ENCODE peak calls at places on chromosomes 16 and 17, in four cellular contexts. One of them, this sample, is unnamed.

GRCh38 chr17:78272181-78272913 is 40.9 kb downstream of the TMEM235 start:
- DNase-seq in foreskin keratinocyte: peak; percentile 99
- DNase-seq in CD4-positive, alpha-beta memory T cell: peak; percentile 71
- DNase-seq in GM13977: no peak
- DNase-seq in this sample: peak; percentile 86

GRCh38 chr17:49365667-49366066 is 3.6 kb upstream of the ZNF652 start:
- DNase-seq in GM13977: no peak
- DNase-seq in foreskin keratinocyte: peak; percentile 5
- DNase-seq in CD4-positive, alpha-beta memory T cell: peak; percentile 33
- DNase-seq in this sample: no peak

GRCh38 chr16:64406661-64407267 is 715.1 kb downstream of the CDH11 start:
- DNase-seq in CD4-positive, alpha-beta memory T cell: no peak
- DNase-seq in GM13977: no peak
- DNase-seq in foreskin keratinocyte: no peak
- DNase-seq in this sample: no peak

GRCh38 chr16:53881371-53881770 is 177.4 kb downstream of the FTO start:
- DNase-seq in CD4-positive, alpha-beta memory T cell: no peak
- DNase-seq in foreskin keratinocyte: peak; percentile 94
- DNase-seq in GM13977: no peak
- DNase-seq in this sample: no peak

GRCh38 chr17:40467281-40467867 is 24.1 kb downstream of the IGFBP4 start:
- DNase-seq in foreskin keratinocyte: no peak
- DNase-seq in CD4-positive, alpha-beta memory T cell: no peak
- DNase-seq in GM13977: no peak
- DNase-seq in this sample: no peak

GRCh38 chr17:83004791-83005380 is 74.5 kb upstream of the METRNL start:
- DNase-seq in CD4-positive, alpha-beta memory T cell: no peak
- DNase-seq in foreskin keratinocyte: no peak
- DNase-seq in GM13977: no peak
- DNase-seq in this sample: no peak

GRCh38 chr16:70572926-70573270 is 49.3 kb downstream of the SF3B3 start:
- DNase-seq in GM13977: no peak
- DNase-seq in CD4-positive, alpha-beta memory T cell: no peak
- DNase-seq in foreskin keratinocyte: no peak
- DNase-seq in this sample: no peak

GRCh38 chr17:68248199-68248825 is 469 bp downstream of the AMZ2 start:
- DNase-seq in GM13977: no peak
- DNase-seq in foreskin keratinocyte: peak; percentile 70
- DNase-seq in CD4-positive, alpha-beta memory T cell: no peak
- DNase-seq in this sample: no peak

GRCh38 chr17:48756816-48757215 is 28.3 kb upstream of the HOXB13 start:
- DNase-seq in CD4-positive, alpha-beta memory T cell: no peak
- DNase-seq in GM13977: peak; percentile 11
- DNase-seq in foreskin keratinocyte: no peak
- DNase-seq in this sample: no peak

GRCh38 chr16:66620419-66620775 is 15.9 kb downstream of the CMTM3 start:
- DNase-seq in foreskin keratinocyte: no peak
- DNase-seq in CD4-positive, alpha-beta memory T cell: no peak
- DNase-seq in GM13977: no peak
- DNase-seq in this sample: no peak

GRCh38 chr17:32283745-32284207 is 18.1 kb downstream of the RHBDL3 start:
- DNase-seq in foreskin keratinocyte: no peak
- DNase-seq in GM13977: no peak
- DNase-seq in CD4-positive, alpha-beta memory T cell: no peak
- DNase-seq in this sample: no peak

GRCh38 chr17:42460371-42460770 is 1.7 kb downstream of the ATP6V0A1 start:
- DNase-seq in CD4-positive, alpha-beta memory T cell: no peak
- DNase-seq in GM13977: no peak
- DNase-seq in foreskin keratinocyte: no peak
- DNase-seq in this sample: no peak